ENCODE peak calls at places on chromosome 16, in six cellular contexts. H is stimulated activated naive CD8-positive, alpha-beta T cell treated with anti-CD3 and anti-CD28 coated beads, Interleukin-15, amount 100 ng/mL, for 72 hours; B is nephron progenitor cell; X is activated naive CD4-positive, alpha-beta T cell treated with Interleukin-2 at 50 U/mL for 16 hours; U is T1000; F is upper lobe of right lung. O is an unnamed sample.

GRCh38 chr16:50627419-50627818 is 53.7 kb downstream of the SNX20 start:
- DNase-seq in H (peak), X (peak), F (no peak), U (no peak), B (peak), O (peak)

GRCh38 chr16:78321611-78322010 is 222.2 kb downstream of the WWOX start:
- DNase-seq in X (no peak), F (no peak), U (no peak), H (no peak), B (no peak), O (peak)

GRCh38 chr16:80480664-80481063 is 60.1 kb upstream of the DYNLRB2 start:
- DNase-seq in X (no peak), B (no peak), H (no peak), U (no peak), F (no peak), O (no peak)

GRCh38 chr16:89613101-89613953 is at the start of gene DPEP1:
- DNase-seq in X (no peak), H (no peak), U (no peak), F (no peak), B (no peak), O (no peak)

GRCh38 chr16:4634768-4635167 is 10.1 kb downstream of the MGRN1 start:
- DNase-seq in U (no peak), H (no peak), F (no peak), X (no peak), B (no peak), O (peak)

GRCh38 chr16:52191533-52192134 is 355.3 kb downstream of the TOX3 start:
- DNase-seq in H (peak), U (peak), B (peak), X (peak), F (peak), O (peak)

GRCh38 chr16:24685539-24686432 is 43.7 kb upstream of the TNRC6A start:
- DNase-seq in F (no peak), H (no peak), X (no peak), B (peak), U (no peak), O (no peak)

GRCh38 chr16:51408357-51408756 is 257.3 kb upstream of the SALL1 start:
- DNase-seq in F (no peak), U (no peak), B (no peak), H (no peak), X (no peak), O (no peak)

GRCh38 chr16:46573008-46573833 is 48.0 kb downstream of the SHCBP1 start:
- DNase-seq in U (peak), F (no peak), H (no peak), X (no peak), B (no peak), O (no peak)

GRCh38 chr16:85616608-85617311 is 3.6 kb downstream of the GSE1 start:
- DNase-seq in B (peak), H (peak), F (peak), X (peak), U (no peak), O (no peak)

GRCh38 chr16:533391-534088 is 6.0 kb downstream of the CAPN15 start:
- DNase-seq in F (no peak), H (no peak), X (no peak), B (peak), U (no peak), O (no peak)

GRCh38 chr16:15677447-15677846 is 27.4 kb downstream of the NDE1 start:
- DNase-seq in F (no peak), X (no peak), B (no peak), H (no peak), U (no peak), O (no peak)

GRCh38 chr16:1428511-1428910 is 2.4 kb upstream of the PERCC1 start:
- DNase-seq in X (peak), F (peak), U (no peak), H (peak), B (peak), O (no peak)

GRCh38 chr16:14362774-14363371 is 267.2 kb downstream of the PARN start:
- DNase-seq in U (no peak), H (no peak), B (no peak), F (no peak), X (no peak), O (no peak)

GRCh38 chr16:72990003-72990521 is 57.9 kb downstream of the ZFHX3 start:
- DNase-seq in F (no peak), X (no peak), B (no peak), H (no peak), U (peak), O (no peak)

GRCh38 chr16:88804173-88804551 is 573 bp downstream of the CDT1 start:
- DNase-seq in X (no peak), F (no peak), B (no peak), H (no peak), U (no peak), O (no peak)

O was measured in NCI-H2171 treated with DMSO at 0.1 percent for 48 hours.